ENCODE peak calls at places on chromosomes 7 and 10, in ten cellular contexts. J is amygdala; P is iPS-NIHi11; N is lower leg skin; D is CD8-positive, alpha-beta T cell; L is AG04450; F is DMS 273 treated with DMSO at 0.1 percent for 48 hours; R is choroid plexus epithelial cell; E is NCI-H2029; A is head of caudate nucleus. O is an unnamed sample.

GRCh38 chr10:69382382-69383117 is 34.2 kb downstream of the TACR2 start:
- DNase-seq in J (no peak), P (no peak), N (no peak), D (no peak), L (peak; percentile 42), F (no peak), R (peak; percentile 69), E (no peak), A (no peak), O (no peak)

GRCh38 chr7:5481241-5482019 is 57.8 kb upstream of the TNRC18 start:
- DNase-seq in J (no peak), P (no peak), N (no peak), D (no peak), L (no peak), F (no peak), R (no peak), E (no peak), A (no peak), O (no peak)

GRCh38 chr7:104804696-104805095 is 209.3 kb upstream of the KMT2E start:
- DNase-seq in J (no peak), P (no peak), N (no peak), D (no peak), L (no peak), F (no peak), R (no peak), E (no peak), A (no peak), O (no peak)

GRCh38 chr10:61110188-61110844 is 166.3 kb upstream of the RHOBTB1 start:
- DNase-seq in J (no peak), P (no peak), N (no peak), D (no peak), L (peak; percentile 47), F (no peak), R (peak; percentile 40), E (no peak), A (no peak), O (no peak)

GRCh38 chr7:63072806-63073205 is 925.8 kb upstream of the ZNF722 start:
- DNase-seq in J (no peak), P (no peak), N (no peak), D (no peak), L (no peak), F (no peak), R (no peak), E (no peak), A (no peak), O (no peak)

GRCh38 chr10:131159771-131160170 is 151.8 kb downstream of the TCERG1L start:
- DNase-seq in J (no peak), P (no peak), N (no peak), D (no peak), L (no peak), F (no peak), R (no peak), E (no peak), A (no peak), O (no peak)

GRCh38 chr7:50782376-50783208 is at the start of gene GRB10:
- DNase-seq in J (peak; percentile 36), P (peak; percentile 76), N (no peak), D (peak; percentile 18), L (no peak), F (no peak), R (peak; percentile 39), E (peak; percentile 34), A (peak; percentile 89), O (no peak)

GRCh38 chr10:83153714-83154113 is 985.6 kb upstream of the GHITM start:
- DNase-seq in J (no peak), P (no peak), N (no peak), D (no peak), L (no peak), F (no peak), R (no peak), E (no peak), A (no peak), O (no peak)